ENCODE peak calls at places on chromosomes 6 and 20, in ten cellular contexts. One of them, this sample, is unnamed.

GRCh38 chr6:158010591-158011477 is 29.2 kb downstream of the SYNJ2 start:
- DNase-seq in ascending aorta: peak
- DNase-seq in activated CD4-positive, alpha-beta T cell treated with anti-CD3 and anti-CD28 coated beads, Interleukin-2, amount 10 ng/mL, durations not matched to agents 7 days and 5 days: no peak
- DNase-seq in Kasumi-1: no peak
- DNase-seq in hepatic stellate cell: no peak
- DNase-seq in stimulated activated CD4-positive, alpha-beta T cell treated with anti-CD3 and anti-CD28 coated beads, TNF-alpha, amount 100 ng/mL, for 48 hours: no peak
- DNase-seq in IMR-90: no peak
- DNase-seq in GM04504: no peak
- DNase-seq in NCI-H1105: no peak
- DNase-seq in mammary epithelial cell: no peak
- DNase-seq in this sample: no peak

GRCh38 chr6:79672631-79673065 is 41.5 kb downstream of the SH3BGRL2 start:
- DNase-seq in ascending aorta: no peak
- DNase-seq in activated CD4-positive, alpha-beta T cell treated with anti-CD3 and anti-CD28 coated beads, Interleukin-2, amount 10 ng/mL, durations not matched to agents 7 days and 5 days: no peak
- DNase-seq in Kasumi-1: peak
- DNase-seq in hepatic stellate cell: no peak
- DNase-seq in stimulated activated CD4-positive, alpha-beta T cell treated with anti-CD3 and anti-CD28 coated beads, TNF-alpha, amount 100 ng/mL, for 48 hours: no peak
- DNase-seq in IMR-90: peak
- DNase-seq in GM04504: no peak
- DNase-seq in NCI-H1105: no peak
- DNase-seq in mammary epithelial cell: peak
- DNase-seq in this sample: no peak

GRCh38 chr6:70956451-70957283 is at the start of gene B3GAT2:
- DNase-seq in ascending aorta: no peak
- DNase-seq in activated CD4-positive, alpha-beta T cell treated with anti-CD3 and anti-CD28 coated beads, Interleukin-2, amount 10 ng/mL, durations not matched to agents 7 days and 5 days: no peak
- DNase-seq in Kasumi-1: no peak
- DNase-seq in hepatic stellate cell: peak
- DNase-seq in stimulated activated CD4-positive, alpha-beta T cell treated with anti-CD3 and anti-CD28 coated beads, TNF-alpha, amount 100 ng/mL, for 48 hours: peak
- DNase-seq in IMR-90: peak
- DNase-seq in GM04504: no peak
- DNase-seq in NCI-H1105: peak
- DNase-seq in mammary epithelial cell: peak
- DNase-seq in this sample: no peak

GRCh38 chr20:62590301-62591121 is 51.8 kb upstream of the SLCO4A1 start:
- DNase-seq in ascending aorta: peak
- DNase-seq in activated CD4-positive, alpha-beta T cell treated with anti-CD3 and anti-CD28 coated beads, Interleukin-2, amount 10 ng/mL, durations not matched to agents 7 days and 5 days: no peak
- DNase-seq in Kasumi-1: no peak
- DNase-seq in hepatic stellate cell: peak
- DNase-seq in stimulated activated CD4-positive, alpha-beta T cell treated with anti-CD3 and anti-CD28 coated beads, TNF-alpha, amount 100 ng/mL, for 48 hours: no peak
- DNase-seq in IMR-90: peak
- DNase-seq in GM04504: peak
- DNase-seq in NCI-H1105: no peak
- DNase-seq in mammary epithelial cell: peak
- DNase-seq in this sample: no peak

GRCh38 chr20:64169089-64169560 is 4.9 kb downstream of the MYT1 start:
- DNase-seq in ascending aorta: no peak
- DNase-seq in activated CD4-positive, alpha-beta T cell treated with anti-CD3 and anti-CD28 coated beads, Interleukin-2, amount 10 ng/mL, durations not matched to agents 7 days and 5 days: no peak
- DNase-seq in Kasumi-1: no peak
- DNase-seq in hepatic stellate cell: no peak
- DNase-seq in stimulated activated CD4-positive, alpha-beta T cell treated with anti-CD3 and anti-CD28 coated beads, TNF-alpha, amount 100 ng/mL, for 48 hours: no peak
- DNase-seq in IMR-90: no peak
- DNase-seq in GM04504: no peak
- DNase-seq in NCI-H1105: no peak
- DNase-seq in mammary epithelial cell: no peak
- DNase-seq in this sample: no peak

GRCh38 chr6:75204222-75204958 is 1.5 kb downstream of the COL12A1 start:
- DNase-seq in ascending aorta: peak
- DNase-seq in activated CD4-positive, alpha-beta T cell treated with anti-CD3 and anti-CD28 coated beads, Interleukin-2, amount 10 ng/mL, durations not matched to agents 7 days and 5 days: peak
- DNase-seq in Kasumi-1: peak
- DNase-seq in hepatic stellate cell: peak
- DNase-seq in stimulated activated CD4-positive, alpha-beta T cell treated with anti-CD3 and anti-CD28 coated beads, TNF-alpha, amount 100 ng/mL, for 48 hours: no peak
- DNase-seq in IMR-90: peak
- DNase-seq in GM04504: peak
- DNase-seq in NCI-H1105: peak
- DNase-seq in mammary epithelial cell: peak
- DNase-seq in this sample: no peak

GRCh38 chr6:29975561-29975907 is 33.2 kb downstream of the HLA-A start:
- DNase-seq in ascending aorta: no peak
- DNase-seq in activated CD4-positive, alpha-beta T cell treated with anti-CD3 and anti-CD28 coated beads, Interleukin-2, amount 10 ng/mL, durations not matched to agents 7 days and 5 days: no peak
- DNase-seq in Kasumi-1: no peak
- DNase-seq in hepatic stellate cell: no peak
- DNase-seq in stimulated activated CD4-positive, alpha-beta T cell treated with anti-CD3 and anti-CD28 coated beads, TNF-alpha, amount 100 ng/mL, for 48 hours: no peak
- DNase-seq in IMR-90: no peak
- DNase-seq in GM04504: no peak
- DNase-seq in NCI-H1105: no peak
- DNase-seq in mammary epithelial cell: no peak
- DNase-seq in this sample: no peak

GRCh38 chr6:149026530-149026942 is 279.7 kb downstream of the UST start:
- DNase-seq in ascending aorta: no peak
- DNase-seq in activated CD4-positive, alpha-beta T cell treated with anti-CD3 and anti-CD28 coated beads, Interleukin-2, amount 10 ng/mL, durations not matched to agents 7 days and 5 days: peak
- DNase-seq in Kasumi-1: peak
- DNase-seq in hepatic stellate cell: peak
- DNase-seq in stimulated activated CD4-positive, alpha-beta T cell treated with anti-CD3 and anti-CD28 coated beads, TNF-alpha, amount 100 ng/mL, for 48 hours: peak
- DNase-seq in IMR-90: peak
- DNase-seq in GM04504: no peak
- DNase-seq in NCI-H1105: peak
- DNase-seq in mammary epithelial cell: peak
- DNase-seq in this sample: no peak

GRCh38 chr20:34215711-34216381 is 25.4 kb upstream of the ASIP start:
- DNase-seq in ascending aorta: peak
- DNase-seq in activated CD4-positive, alpha-beta T cell treated with anti-CD3 and anti-CD28 coated beads, Interleukin-2, amount 10 ng/mL, durations not matched to agents 7 days and 5 days: peak
- DNase-seq in Kasumi-1: no peak
- DNase-seq in hepatic stellate cell: peak
- DNase-seq in stimulated activated CD4-positive, alpha-beta T cell treated with anti-CD3 and anti-CD28 coated beads, TNF-alpha, amount 100 ng/mL, for 48 hours: peak
- DNase-seq in IMR-90: peak
- DNase-seq in GM04504: peak
- DNase-seq in NCI-H1105: peak
- DNase-seq in mammary epithelial cell: peak
- DNase-seq in this sample: no peak

GRCh38 chr6:53837875-53838806 is 43.3 kb downstream of the LRRC1 start:
- DNase-seq in ascending aorta: no peak
- DNase-seq in activated CD4-positive, alpha-beta T cell treated with anti-CD3 and anti-CD28 coated beads, Interleukin-2, amount 10 ng/mL, durations not matched to agents 7 days and 5 days: no peak
- DNase-seq in Kasumi-1: no peak
- DNase-seq in hepatic stellate cell: no peak
- DNase-seq in stimulated activated CD4-positive, alpha-beta T cell treated with anti-CD3 and anti-CD28 coated beads, TNF-alpha, amount 100 ng/mL, for 48 hours: no peak
- DNase-seq in IMR-90: peak
- DNase-seq in GM04504: no peak
- DNase-seq in NCI-H1105: peak
- DNase-seq in mammary epithelial cell: no peak
- DNase-seq in this sample: no peak

GRCh38 chr20:13422637-13423036 is 201.6 kb downstream of the ISM1 start:
- DNase-seq in ascending aorta: no peak
- DNase-seq in activated CD4-positive, alpha-beta T cell treated with anti-CD3 and anti-CD28 coated beads, Interleukin-2, amount 10 ng/mL, durations not matched to agents 7 days and 5 days: no peak
- DNase-seq in Kasumi-1: no peak
- DNase-seq in hepatic stellate cell: no peak
- DNase-seq in stimulated activated CD4-positive, alpha-beta T cell treated with anti-CD3 and anti-CD28 coated beads, TNF-alpha, amount 100 ng/mL, for 48 hours: no peak
- DNase-seq in IMR-90: peak
- DNase-seq in GM04504: no peak
- DNase-seq in NCI-H1105: no peak
- DNase-seq in mammary epithelial cell: peak
- DNase-seq in this sample: no peak

GRCh38 chr6:22322103-22322882 is 25.5 kb upstream of the PRL start:
- DNase-seq in ascending aorta: no peak
- DNase-seq in activated CD4-positive, alpha-beta T cell treated with anti-CD3 and anti-CD28 coated beads, Interleukin-2, amount 10 ng/mL, durations not matched to agents 7 days and 5 days: no peak
- DNase-seq in Kasumi-1: no peak
- DNase-seq in hepatic stellate cell: no peak
- DNase-seq in stimulated activated CD4-positive, alpha-beta T cell treated with anti-CD3 and anti-CD28 coated beads, TNF-alpha, amount 100 ng/mL, for 48 hours: no peak
- DNase-seq in IMR-90: peak
- DNase-seq in GM04504: no peak
- DNase-seq in NCI-H1105: no peak
- DNase-seq in mammary epithelial cell: no peak
- DNase-seq in this sample: no peak

GRCh38 chr20:50580016-50580747 is 70.0 kb downstream of the PTPN1 start:
- DNase-seq in ascending aorta: peak
- DNase-seq in activated CD4-positive, alpha-beta T cell treated with anti-CD3 and anti-CD28 coated beads, Interleukin-2, amount 10 ng/mL, durations not matched to agents 7 days and 5 days: peak
- DNase-seq in Kasumi-1: no peak
- DNase-seq in hepatic stellate cell: peak
- DNase-seq in stimulated activated CD4-positive, alpha-beta T cell treated with anti-CD3 and anti-CD28 coated beads, TNF-alpha, amount 100 ng/mL, for 48 hours: no peak
- DNase-seq in IMR-90: peak
- DNase-seq in GM04504: no peak
- DNase-seq in NCI-H1105: no peak
- DNase-seq in mammary epithelial cell: no peak
- DNase-seq in this sample: peak

GRCh38 chr6:150767585-150768164 is 97.8 kb upstream of the MTHFD1L start:
- DNase-seq in ascending aorta: no peak
- DNase-seq in activated CD4-positive, alpha-beta T cell treated with anti-CD3 and anti-CD28 coated beads, Interleukin-2, amount 10 ng/mL, durations not matched to agents 7 days and 5 days: no peak
- DNase-seq in Kasumi-1: no peak
- DNase-seq in hepatic stellate cell: no peak
- DNase-seq in stimulated activated CD4-positive, alpha-beta T cell treated with anti-CD3 and anti-CD28 coated beads, TNF-alpha, amount 100 ng/mL, for 48 hours: no peak
- DNase-seq in IMR-90: no peak
- DNase-seq in GM04504: no peak
- DNase-seq in NCI-H1105: no peak
- DNase-seq in mammary epithelial cell: no peak
- DNase-seq in this sample: no peak

This sample was measured in NK-92 treated with Interleukin-12 subunit alpha and Interleukin-12 subunit beta, amount 100 ng/mL, for 24 hours.